ENCODE peak calls at places on chromosome 11, in seven cellular contexts. One of them, this sample, is unnamed. For H3K27me3 and H3K4me1, the result is how much of the 10 kb centered on the place peaks cover.

GRCh38 chr11:6251990-6252473 is 7.6 kb upstream of the CCKBR start:
- DNase-seq in IMR-90: peak
- DNase-seq in adrenal gland: peak
- DNase-seq in osteoblast: peak
- DNase-seq in thoracic aorta: no peak
- DNase-seq in cardiac muscle cell: peak
- DNase-seq in BE2C: no peak
- DNase-seq in this sample: no peak

GRCh38 chr11:19326499-19326898 is 85.8 kb upstream of the E2F8 start:
- DNase-seq in IMR-90: peak
- DNase-seq in adrenal gland: no peak
- DNase-seq in osteoblast: peak
- DNase-seq in thoracic aorta: no peak
- DNase-seq in cardiac muscle cell: peak
- DNase-seq in BE2C: no peak
- DNase-seq in this sample: no peak

GRCh38 chr11:70675697-70676374 is 277.5 kb downstream of the CTTN start:
- DNase-seq in IMR-90: no peak
- DNase-seq in adrenal gland: no peak
- DNase-seq in osteoblast: peak
- DNase-seq in thoracic aorta: no peak
- DNase-seq in cardiac muscle cell: no peak
- DNase-seq in BE2C: peak
- DNase-seq in this sample: no peak

GRCh38 chr11:118109231-118109630 is 22.5 kb upstream of the SMIM35 start:
- DNase-seq in IMR-90: peak
- DNase-seq in adrenal gland: no peak
- DNase-seq in osteoblast: no peak
- DNase-seq in thoracic aorta: no peak
- DNase-seq in cardiac muscle cell: peak
- DNase-seq in BE2C: no peak
- DNase-seq in this sample: no peak

GRCh38 chr11:102288745-102289083 is 28.6 kb upstream of the BIRC3 start:
- DNase-seq in IMR-90: no peak
- DNase-seq in adrenal gland: no peak
- DNase-seq in osteoblast: peak
- DNase-seq in thoracic aorta: no peak
- DNase-seq in cardiac muscle cell: no peak
- DNase-seq in BE2C: peak
- DNase-seq in this sample: no peak

GRCh38 chr11:105862736-105863367 is 159.2 kb downstream of the MSANTD4 start:
- DNase-seq in IMR-90: peak
- DNase-seq in adrenal gland: no peak
- DNase-seq in osteoblast: peak
- DNase-seq in thoracic aorta: no peak
- DNase-seq in cardiac muscle cell: peak
- DNase-seq in BE2C: no peak
- DNase-seq in this sample: no peak

GRCh38 chr11:87359401-87359800 is 321.7 kb downstream of the TMEM135 start:
- DNase-seq in IMR-90: no peak
- DNase-seq in adrenal gland: no peak
- DNase-seq in osteoblast: no peak
- DNase-seq in thoracic aorta: no peak
- DNase-seq in cardiac muscle cell: no peak
- DNase-seq in BE2C: no peak
- DNase-seq in this sample: no peak

GRCh38 chr11:63847363-63847762 is 8.5 kb downstream of the MARK2 start:
- DNase-seq in IMR-90: no peak
- DNase-seq in adrenal gland: no peak
- DNase-seq in osteoblast: no peak
- DNase-seq in thoracic aorta: no peak
- DNase-seq in cardiac muscle cell: no peak
- DNase-seq in BE2C: no peak
- DNase-seq in this sample: peak

GRCh38 chr11:58592760-58593472 is 14.1 kb downstream of the ZFP91 start:
- DNase-seq in IMR-90: no peak
- DNase-seq in adrenal gland: no peak
- DNase-seq in osteoblast: no peak
- DNase-seq in thoracic aorta: no peak
- DNase-seq in cardiac muscle cell: no peak
- DNase-seq in BE2C: no peak
- DNase-seq in this sample: no peak

GRCh38 chr11:66388746-66389386 is 17.3 kb upstream of the SLC29A2 start:
- DNase-seq in IMR-90: peak
- DNase-seq in adrenal gland: peak
- DNase-seq in osteoblast: no peak
- DNase-seq in thoracic aorta: no peak
- DNase-seq in cardiac muscle cell: peak
- DNase-seq in BE2C: peak
- DNase-seq in this sample: peak

GRCh38 chr11:22920939-22921565 is 60.8 kb upstream of the CCDC179 start:
- DNase-seq in IMR-90: peak
- DNase-seq in adrenal gland: peak
- DNase-seq in osteoblast: peak
- DNase-seq in thoracic aorta: no peak
- DNase-seq in cardiac muscle cell: peak
- DNase-seq in BE2C: peak
- DNase-seq in this sample: no peak

GRCh38 chr11:110565344-110565684 is 135.6 kb downstream of the FDX1 start:
- DNase-seq in IMR-90: peak
- DNase-seq in adrenal gland: peak
- DNase-seq in osteoblast: peak
- DNase-seq in thoracic aorta: no peak
- DNase-seq in cardiac muscle cell: peak
- DNase-seq in BE2C: no peak
- DNase-seq in this sample: no peak

GRCh38 chr11:1862588-1863351 is 9.9 kb downstream of the LSP1 start:
- DNase-seq in IMR-90: no peak
- DNase-seq in adrenal gland: peak
- DNase-seq in osteoblast: peak
- DNase-seq in thoracic aorta: no peak
- DNase-seq in cardiac muscle cell: peak
- DNase-seq in BE2C: no peak
- DNase-seq in this sample: no peak

GRCh38 chr11:64924910-64925284 is 408 bp downstream of the PPP2R5B start:
- DNase-seq in IMR-90: no peak
- DNase-seq in adrenal gland: no peak
- DNase-seq in osteoblast: peak
- DNase-seq in thoracic aorta: no peak
- DNase-seq in cardiac muscle cell: no peak
- DNase-seq in BE2C: no peak
- DNase-seq in this sample: no peak

GRCh38 chr11:7551571-7551970 is 37.8 kb downstream of the PPFIBP2 start:
- DNase-seq in IMR-90: peak
- DNase-seq in adrenal gland: no peak
- DNase-seq in osteoblast: peak
- DNase-seq in thoracic aorta: no peak
- DNase-seq in cardiac muscle cell: peak
- DNase-seq in BE2C: no peak
- DNase-seq in this sample: no peak

GRCh38 chr11:9002920-9003572 is 755 bp downstream of the NRIP3 start:
- DNase-seq in IMR-90: no peak
- DNase-seq in adrenal gland: peak
- DNase-seq in osteoblast: no peak
- DNase-seq in thoracic aorta: no peak
- DNase-seq in cardiac muscle cell: no peak
- DNase-seq in BE2C: no peak
- DNase-seq in this sample: no peak

GRCh38 chr11:1706634-1707400 is 9.8 kb downstream of the KRTAP5-6 start:
- DNase-seq in IMR-90: no peak
- DNase-seq in adrenal gland: no peak
- DNase-seq in osteoblast: peak
- DNase-seq in thoracic aorta: no peak
- DNase-seq in cardiac muscle cell: peak
- DNase-seq in BE2C: peak
- DNase-seq in this sample: peak

GRCh38 chr11:130217133-130217631 is 57.6 kb downstream of the ST14 start:
- DNase-seq in IMR-90: no peak
- DNase-seq in adrenal gland: peak
- DNase-seq in osteoblast: peak
- DNase-seq in thoracic aorta: no peak
- DNase-seq in cardiac muscle cell: no peak
- DNase-seq in BE2C: no peak
- DNase-seq in this sample: no peak

GRCh38 chr11:17744151-17744940 is 9.8 kb downstream of the KCNC1 start:
- DNase-seq in IMR-90: peak
- DNase-seq in adrenal gland: no peak
- DNase-seq in osteoblast: peak
- DNase-seq in thoracic aorta: no peak
- DNase-seq in cardiac muscle cell: peak
- DNase-seq in BE2C: no peak
- DNase-seq in this sample: no peak

GRCh38 chr11:58965246-58965985 is 26.1 kb downstream of the GLYATL1 start:
- DNase-seq in IMR-90: peak
- DNase-seq in adrenal gland: no peak
- DNase-seq in osteoblast: peak
- DNase-seq in thoracic aorta: no peak
- DNase-seq in cardiac muscle cell: no peak
- DNase-seq in BE2C: no peak
- DNase-seq in this sample: no peak

GRCh38 chr11:57444362-57445074 is 15.8 kb upstream of the RTN4RL2 start:
- DNase-seq in IMR-90: no peak
- DNase-seq in adrenal gland: no peak
- DNase-seq in osteoblast: no peak
- DNase-seq in thoracic aorta: no peak
- DNase-seq in cardiac muscle cell: no peak
- DNase-seq in BE2C: no peak
- DNase-seq in this sample: no peak

GRCh38 chr11:120634706-120635105 is 123.2 kb downstream of the GRIK4 start:
- DNase-seq in IMR-90: no peak
- DNase-seq in adrenal gland: no peak
- DNase-seq in osteoblast: no peak
- DNase-seq in thoracic aorta: no peak
- DNase-seq in cardiac muscle cell: no peak
- DNase-seq in BE2C: no peak
- DNase-seq in this sample: no peak

GRCh38 chr11:69413015-69413801 is 68.3 kb upstream of the LINC01488 start:
- DNase-seq in IMR-90: no peak
- DNase-seq in adrenal gland: no peak
- DNase-seq in osteoblast: peak
- DNase-seq in thoracic aorta: no peak
- DNase-seq in cardiac muscle cell: no peak
- DNase-seq in BE2C: no peak
- DNase-seq in this sample: no peak

GRCh38 chr11:57700425-57700824 is 11.6 kb downstream of the MED19 start:
- DNase-seq in IMR-90: no peak
- DNase-seq in adrenal gland: no peak
- DNase-seq in osteoblast: peak
- DNase-seq in thoracic aorta: no peak
- DNase-seq in cardiac muscle cell: no peak
- DNase-seq in BE2C: no peak
- DNase-seq in this sample: no peak

GRCh38 chr11:134264966-134265365 is 11.2 kb upstream of the GLB1L3 start:
- DNase-seq in IMR-90: no peak
- DNase-seq in adrenal gland: no peak
- DNase-seq in osteoblast: no peak
- DNase-seq in thoracic aorta: no peak
- DNase-seq in cardiac muscle cell: no peak
- DNase-seq in BE2C: no peak
- DNase-seq in this sample: no peak

GRCh38 chr11:102495161-102496042 is 35.1 kb downstream of the MMP7 start:
- DNase-seq in IMR-90: peak
- DNase-seq in adrenal gland: peak
- DNase-seq in osteoblast: no peak
- DNase-seq in thoracic aorta: no peak
- DNase-seq in cardiac muscle cell: peak
- DNase-seq in BE2C: peak
- DNase-seq in this sample: peak

GRCh38 chr11:126317681-126318641 is 14.1 kb downstream of the DCPS start:
- DNase-seq in IMR-90: peak
- DNase-seq in adrenal gland: peak
- DNase-seq in osteoblast: peak
- DNase-seq in thoracic aorta: no peak
- DNase-seq in cardiac muscle cell: peak
- DNase-seq in BE2C: no peak
- DNase-seq in this sample: no peak

DNA sequence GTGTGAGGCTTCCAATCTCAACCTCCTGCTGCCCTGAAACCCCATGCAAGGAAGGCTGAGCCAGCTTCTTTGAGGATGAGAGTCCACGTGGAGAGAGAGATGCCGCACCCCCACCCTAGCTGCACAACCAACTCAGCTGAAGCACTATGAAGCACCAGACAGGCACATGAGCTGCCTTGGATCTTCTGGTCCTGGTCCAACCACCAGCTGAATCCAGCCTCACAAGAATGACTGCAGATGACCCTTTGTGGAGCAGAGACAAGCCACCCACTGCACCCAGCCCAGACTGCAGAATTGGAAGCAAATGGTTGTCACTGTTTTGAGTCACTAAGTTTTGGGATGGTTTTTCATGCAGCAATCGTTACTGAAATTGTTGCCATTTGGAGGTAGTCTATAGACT is 149.6 kb upstream of the SYT13 start:
- DNase-seq in IMR-90: no peak
- DNase-seq in adrenal gland: no peak
- DNase-seq in osteoblast: no peak
- DNase-seq in thoracic aorta: no peak
- DNase-seq in cardiac muscle cell: no peak
- DNase-seq in BE2C: no peak
- DNase-seq in this sample: no peak
- H3K27me3 ChIP-seq in IMR-90: under half
- H3K27me3 ChIP-seq in adrenal gland: under half
- H3K27me3 ChIP-seq in osteoblast: under half
- H3K27me3 ChIP-seq in thoracic aorta: under half
- H3K27me3 ChIP-seq in cardiac muscle cell: under half
- H3K27me3 ChIP-seq in BE2C: under half
- H3K27me3 ChIP-seq in this sample: under half

DNA sequence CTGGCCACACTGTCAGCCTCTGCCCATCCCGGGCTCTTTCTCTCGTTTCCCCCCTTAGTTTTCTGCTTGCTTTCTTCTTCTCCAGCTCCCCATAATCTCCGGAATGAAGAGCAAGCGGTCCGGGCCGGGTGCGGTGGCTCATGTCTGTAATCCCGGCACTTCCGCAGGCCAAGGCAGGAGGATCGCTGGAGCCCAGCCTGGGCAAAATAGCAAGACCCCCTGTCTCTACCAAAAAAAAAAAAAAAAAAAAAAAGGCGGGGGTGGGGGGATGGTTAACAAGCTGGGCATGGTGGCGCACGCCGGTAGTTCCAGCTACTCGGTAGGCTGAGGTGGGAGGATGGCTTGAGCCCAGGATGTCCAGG is 40.8 kb downstream of the AHNAK start:
- DNase-seq in IMR-90: no peak
- DNase-seq in adrenal gland: no peak
- DNase-seq in osteoblast: no peak
- DNase-seq in thoracic aorta: no peak
- DNase-seq in cardiac muscle cell: peak
- DNase-seq in BE2C: no peak
- DNase-seq in this sample: peak
- H3K4me1 ChIP-seq in IMR-90: under half
- H3K4me1 ChIP-seq in adrenal gland: under half
- H3K4me1 ChIP-seq in osteoblast: under half
- H3K4me1 ChIP-seq in thoracic aorta: under half
- H3K4me1 ChIP-seq in cardiac muscle cell: under half
- H3K4me1 ChIP-seq in BE2C: under half
- H3K4me1 ChIP-seq in this sample: half or more

GRCh38 chr11:68168694-68169093 is 44.4 kb downstream of the KMT5B start:
- DNase-seq in IMR-90: no peak
- DNase-seq in adrenal gland: no peak
- DNase-seq in osteoblast: no peak
- DNase-seq in thoracic aorta: no peak
- DNase-seq in cardiac muscle cell: no peak
- DNase-seq in BE2C: no peak
- DNase-seq in this sample: no peak
- TF ChIP-seq CTCF in IMR-90: no peak
- TF ChIP-seq CTCF in adrenal gland: no peak
- TF ChIP-seq CTCF in osteoblast: no peak
- TF ChIP-seq CTCF in thoracic aorta: no peak
- TF ChIP-seq CTCF in cardiac muscle cell: no peak
- TF ChIP-seq CTCF in BE2C: no peak
- TF ChIP-seq CTCF in this sample: no peak

GRCh38 chr11:43556269-43556668 is 124.3 kb upstream of the HSD17B12 start:
- DNase-seq in IMR-90: no peak
- DNase-seq in adrenal gland: no peak
- DNase-seq in osteoblast: no peak
- DNase-seq in thoracic aorta: no peak
- DNase-seq in cardiac muscle cell: no peak
- DNase-seq in BE2C: no peak
- DNase-seq in this sample: no peak
- H3K27me3 ChIP-seq in IMR-90: half or more
- H3K27me3 ChIP-seq in adrenal gland: under half
- H3K27me3 ChIP-seq in osteoblast: half or more
- H3K27me3 ChIP-seq in thoracic aorta: under half
- H3K27me3 ChIP-seq in cardiac muscle cell: under half
- H3K27me3 ChIP-seq in BE2C: under half
- H3K27me3 ChIP-seq in this sample: under half

This sample was measured in upper lobe of left lung.